ENCODE peak calls at places on chromosome 4, in six cellular contexts. Z, V, H, C, P and F are unnamed samples.

GRCh38 chr4:2457481-2458295 is 11.2 kb upstream of the RNF4 start:
- DNase-seq in Z (no peak), C (no peak), H (no peak), P (no peak), V (no peak), F (no peak)

GRCh38 chr4:12724520-12724919 is 759.6 kb downstream of the RAB28 start:
- DNase-seq in Z (no peak), H (no peak), V (no peak), C (no peak), P (peak; percentile 42), F (no peak)

GRCh38 chr4:120043828-120044227 is 22.8 kb downstream of the MAD2L1 start:
- DNase-seq in V (no peak), Z (no peak), P (no peak), C (no peak), H (no peak), F (no peak)

GRCh38 chr4:53003959-53004358 is 141.8 kb downstream of the RASL11B start:
- DNase-seq in V (no peak), H (no peak), C (no peak), Z (no peak), P (no peak), F (no peak)

GRCh38 chr4:6873792-6874461 is 35.7 kb upstream of the TBC1D14 start:
- DNase-seq in V (peak; percentile 91), Z (no peak), C (peak; percentile 74), P (peak; percentile 85), H (peak; percentile 83), F (peak; percentile 73)

GRCh38 chr4:185591679-185592141 is 56.4 kb upstream of the PDLIM3 start:
- DNase-seq in H (no peak), C (no peak), V (no peak), P (no peak), Z (no peak), F (no peak)

GRCh38 chr4:148415500-148415899 is 26.7 kb downstream of the NR3C2 start:
- DNase-seq in P (no peak), H (no peak), Z (no peak), C (no peak), V (no peak), F (no peak)

GRCh38 chr4:161991811-161992210 is 172.0 kb downstream of the FSTL5 start:
- DNase-seq in H (no peak), Z (no peak), V (peak; percentile 63), P (no peak), C (no peak), F (no peak)

GRCh38 chr4:186627226-186627865 is 72.0 kb upstream of the MTNR1A start:
- DNase-seq in P (no peak), Z (no peak), C (no peak), V (peak; percentile 58), H (no peak), F (no peak)

GRCh38 chr4:911221-911751 is 20.8 kb downstream of the GAK start:
- DNase-seq in Z (no peak), C (no peak), V (no peak), P (no peak), H (peak; percentile 33), F (no peak)

GRCh38 chr4:139907001-139907809 is 241.6 kb downstream of the MGST2 start:
- DNase-seq in Z (no peak), V (no peak), H (no peak), P (no peak), C (no peak), F (no peak)

GRCh38 chr4:116321471-116321870 is 763.9 kb downstream of the TRAM1L1 start:
- DNase-seq in Z (no peak), H (no peak), V (no peak), P (no peak), C (no peak), F (no peak)

GRCh38 chr4:108224628-108225053 is 55.9 kb upstream of the LEF1 start:
- DNase-seq in H (peak; percentile 62), V (peak; percentile 59), C (no peak), P (peak; percentile 62), Z (peak; percentile 3), F (no peak)

GRCh38 chr4:1044469-1045192 is 33.2 kb downstream of the FGFRL1 start:
- DNase-seq in C (peak; percentile 21), Z (no peak), P (no peak), H (peak; percentile 63), V (peak; percentile 55), F (no peak)

GRCh38 chr4:123980736-123981285 is 584.2 kb downstream of the SPRY1 start:
- DNase-seq in V (no peak), P (no peak), Z (no peak), C (no peak), H (no peak), F (no peak)

GRCh38 chr4:165288639-165289428 is 38.6 kb upstream of the MSMO1 start:
- DNase-seq in Z (peak; percentile 16), C (no peak), H (no peak), V (no peak), P (no peak), F (no peak)

GRCh38 chr4:158176108-158176507 is 3.3 kb upstream of the GASK1B start:
- DNase-seq in V (no peak), Z (no peak), C (no peak), H (no peak), P (no peak), F (no peak)

GRCh38 chr4:78889955-78890354 is 49.3 kb downstream of the PAQR3 start:
- DNase-seq in V (no peak), C (no peak), Z (no peak), H (no peak), P (no peak), F (no peak)

GRCh38 chr4:100486496-100486895 is 31.3 kb downstream of the EMCN start:
- DNase-seq in V (no peak), H (no peak), C (no peak), Z (no peak), P (no peak), F (no peak)

GRCh38 chr4:186203391-186203802 is 12.0 kb downstream of the CYP4V2 start:
- DNase-seq in Z (no peak), C (no peak), V (no peak), P (peak; percentile 14), H (no peak), F (no peak)

GRCh38 chr4:147779449-147779848 is 47.6 kb downstream of the ARHGAP10 start:
- DNase-seq in Z (no peak), P (no peak), C (no peak), H (no peak), V (no peak), F (no peak)

GRCh38 chr4:157978680-157979361 is 194.0 kb downstream of the GASK1B start:
- DNase-seq in C (peak; percentile 23), V (peak; percentile 79), Z (peak; percentile 33), H (no peak), P (peak; percentile 80), F (no peak)

GRCh38 chr4:142718981-142719380 is 127.1 kb downstream of the INPP4B start:
- DNase-seq in P (no peak), V (no peak), C (no peak), H (no peak), Z (no peak), F (no peak)

GRCh38 chr4:71862315-71862714 is 78.4 kb upstream of the GC start:
- DNase-seq in H (no peak), Z (no peak), P (no peak), V (no peak), C (no peak), F (no peak)
- H3K9me3 ChIP-seq in H (no peaks in the 10 kb centered on the region), Z (peaks cover 11% of the 10 kb centered on the region), P (peaks cover 8% of the 10 kb centered on the region), V (peaks cover 90% of the 10 kb centered on the region), C (peaks cover 5% of the 10 kb centered on the region), F (peaks cover 37% of the 10 kb centered on the region)

GRCh38 chr4:57114973-57115372 is 4.8 kb upstream of the IGFBP7 start:
- DNase-seq in P (no peak), H (no peak), V (no peak), Z (no peak), C (no peak), F (no peak)

GRCh38 chr4:57113870-57114269 is 3.7 kb upstream of the IGFBP7 start:
- DNase-seq in P (no peak), H (no peak), V (no peak), Z (no peak), C (no peak), F (no peak)

GRCh38 chr4:57110635-57111546 is 706 bp upstream of the IGFBP7 start:
- DNase-seq in V (peak; percentile 78), C (peak; percentile 66), H (peak; percentile 69), P (peak; percentile 29), Z (no peak), F (peak; percentile 46)

GRCh38 chr4:57109530-57109846 is 697 bp downstream of the IGFBP7 start:
- DNase-seq in H (no peak), C (no peak), V (no peak), Z (no peak), P (no peak), F (no peak)

GRCh38 chr4:57109847-57110634 is at the start of gene IGFBP7:
- DNase-seq in H (peak; percentile 87), Z (no peak), V (peak; percentile 71), P (peak; percentile 53), C (peak; percentile 69), F (peak; percentile 60)
- TF ChIP-seq CTCF in H (no peak), Z (no peak), V (peak; percentile 15), P (no peak), C (no peak), F (no peak)

GRCh38 chr4:41256740-41257256 is at the start of gene UCHL1:
- DNase-seq in V (peak; percentile 98), H (no peak), Z (peak; percentile 91), C (no peak), P (peak; percentile 76), F (peak; percentile 31)

GRCh38 chr4:41257257-41257900 is 651 bp downstream of the UCHL1 start:
- DNase-seq in Z (no peak), P (peak; percentile 73), H (peak; percentile 62), C (peak; percentile 23), V (peak; percentile 76), F (peak; percentile 53)

GRCh38 chr4:41256131-41256739 is 493 bp upstream of the UCHL1 start:
- DNase-seq in H (no peak), P (no peak), C (no peak), V (peak; percentile 72), Z (peak; percentile 26), F (no peak)

GRCh38 chr4:41258783-41259182 is 2.1 kb downstream of the UCHL1 start:
- DNase-seq in H (no peak), Z (peak; percentile 53), P (peak; percentile 67), C (no peak), V (peak; percentile 70), F (no peak)

DNA sequence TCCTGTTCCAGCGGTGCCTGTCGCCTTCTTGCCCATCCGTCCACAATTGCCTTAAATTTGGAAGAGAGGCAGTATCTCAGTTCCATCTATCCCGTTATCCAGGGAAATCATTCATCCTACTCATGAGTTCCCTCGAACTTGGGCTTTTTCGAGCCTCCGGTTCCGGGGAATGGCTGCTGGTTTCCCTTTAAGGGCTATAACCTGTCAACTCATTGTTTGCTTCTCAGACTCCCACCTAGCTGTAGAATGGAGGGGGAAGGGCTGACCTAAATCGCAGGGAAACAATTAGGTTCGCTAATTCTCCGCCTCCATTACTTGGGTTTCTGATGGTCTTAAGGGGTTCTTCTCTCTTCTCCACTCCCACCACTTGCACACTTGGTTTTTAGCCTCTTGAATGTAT is 1.2 kb downstream of the UCHL1 start:
- DNase-seq in V (peak; percentile 71), H (no peak), Z (no peak), C (no peak), P (no peak), F (no peak)
- H3K4me3 ChIP-seq in V (peak overlapping the region; percentile 86), H (peak overlapping the region; percentile 48), Z (peak overlapping the region; percentile 90), C (peak overlapping the region; percentile 55), P (peak overlapping the region; percentile 84), F (no peak overlapping the region)

DNA sequence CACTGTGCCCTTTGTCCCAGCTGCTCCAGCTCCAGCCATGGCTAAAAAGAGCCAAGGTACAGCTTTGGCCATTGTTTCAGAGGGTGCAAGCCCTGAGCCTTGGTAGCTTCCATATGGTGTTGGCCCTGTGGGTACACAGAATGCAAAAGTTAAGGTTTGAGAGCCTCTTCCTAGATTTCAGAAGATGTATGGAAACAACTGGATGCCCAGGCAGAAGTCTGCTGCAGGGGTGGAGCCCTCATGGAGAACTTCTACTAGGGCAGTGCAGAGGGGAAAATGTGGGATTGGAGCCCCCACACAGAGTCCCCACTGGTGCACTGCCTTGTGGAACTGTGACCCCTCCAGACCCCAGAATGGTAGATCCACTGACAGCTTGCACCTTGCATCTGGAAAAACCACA is 70.9 kb upstream of the MSX1 start:
- DNase-seq in V (no peak), H (no peak), P (no peak), Z (no peak), C (no peak), F (no peak)
- H3K9me3 ChIP-seq in V (peaks cover 24% of the 10 kb centered on the region), H (no peaks in the 10 kb centered on the region), P (no peaks in the 10 kb centered on the region), Z (peaks cover 8% of the 10 kb centered on the region), C (no peaks in the 10 kb centered on the region), F (peaks cover 12% of the 10 kb centered on the region)